ENCODE peak calls at places on chromosomes 11 and 22, in seven cellular contexts. One of them, this sample, is unnamed.

GRCh38 chr22:17087176-17088131 is 2.7 kb downstream of the IL17RA start:
- DNase-seq in CD8-positive, alpha-beta memory T cell: peak; percentile 31
- DNase-seq in cardiac muscle cell: peak; percentile 83
- DNase-seq in suprapubic skin: peak; percentile 43
- DNase-seq in stomach: no peak
- DNase-seq in CD4-positive, alpha-beta T cell: no peak
- DNase-seq in IMR-90: peak; percentile 91
- DNase-seq in this sample: no peak

GRCh38 chr11:28969832-28970231 is 861.6 kb downstream of the METTL15 start:
- DNase-seq in CD8-positive, alpha-beta memory T cell: no peak
- DNase-seq in cardiac muscle cell: no peak
- DNase-seq in suprapubic skin: no peak
- DNase-seq in stomach: no peak
- DNase-seq in CD4-positive, alpha-beta T cell: no peak
- DNase-seq in IMR-90: no peak
- DNase-seq in this sample: no peak

GRCh38 chr11:2517016-2517385 is 72.2 kb downstream of the KCNQ1 start:
- DNase-seq in CD8-positive, alpha-beta memory T cell: no peak
- DNase-seq in cardiac muscle cell: no peak
- DNase-seq in suprapubic skin: peak; percentile 49
- DNase-seq in stomach: no peak
- DNase-seq in CD4-positive, alpha-beta T cell: no peak
- DNase-seq in IMR-90: no peak
- DNase-seq in this sample: no peak

GRCh38 chr11:103483996-103484395 is 374.8 kb downstream of the DYNC2H1 start:
- DNase-seq in CD8-positive, alpha-beta memory T cell: no peak
- DNase-seq in cardiac muscle cell: no peak
- DNase-seq in suprapubic skin: no peak
- DNase-seq in stomach: no peak
- DNase-seq in CD4-positive, alpha-beta T cell: no peak
- DNase-seq in IMR-90: peak; percentile 15
- DNase-seq in this sample: no peak

GRCh38 chr11:110085255-110085838 is 7.8 kb upstream of the ZC3H12C start:
- DNase-seq in CD8-positive, alpha-beta memory T cell: no peak
- DNase-seq in cardiac muscle cell: no peak
- DNase-seq in suprapubic skin: no peak
- DNase-seq in stomach: no peak
- DNase-seq in CD4-positive, alpha-beta T cell: no peak
- DNase-seq in IMR-90: peak; percentile 66
- DNase-seq in this sample: no peak

GRCh38 chr11:72534859-72535547 is 100.7 kb upstream of the CLPB start:
- DNase-seq in CD8-positive, alpha-beta memory T cell: no peak
- DNase-seq in cardiac muscle cell: no peak
- DNase-seq in suprapubic skin: no peak
- DNase-seq in stomach: no peak
- DNase-seq in CD4-positive, alpha-beta T cell: no peak
- DNase-seq in IMR-90: no peak
- DNase-seq in this sample: no peak

GRCh38 chr22:42344391-42344861 is 74.0 kb upstream of the TCF20 start:
- DNase-seq in CD8-positive, alpha-beta memory T cell: no peak
- DNase-seq in cardiac muscle cell: peak; percentile 46
- DNase-seq in suprapubic skin: no peak
- DNase-seq in stomach: peak; percentile 61
- DNase-seq in CD4-positive, alpha-beta T cell: no peak
- DNase-seq in IMR-90: no peak
- DNase-seq in this sample: peak; percentile 60

GRCh38 chr22:27879923-27880322 is 39.1 kb downstream of the PITPNB start:
- DNase-seq in CD8-positive, alpha-beta memory T cell: no peak
- DNase-seq in cardiac muscle cell: peak; percentile 68
- DNase-seq in suprapubic skin: no peak
- DNase-seq in stomach: no peak
- DNase-seq in CD4-positive, alpha-beta T cell: no peak
- DNase-seq in IMR-90: peak; percentile 54
- DNase-seq in this sample: no peak

GRCh38 chr11:97856666-97857065 is 1164.1 kb upstream of the CNTN5 start:
- DNase-seq in CD8-positive, alpha-beta memory T cell: no peak
- DNase-seq in cardiac muscle cell: no peak
- DNase-seq in suprapubic skin: no peak
- DNase-seq in stomach: no peak
- DNase-seq in CD4-positive, alpha-beta T cell: no peak
- DNase-seq in IMR-90: no peak
- DNase-seq in this sample: no peak

GRCh38 chr11:30326114-30326783 is 3.3 kb downstream of the ARL14EP start:
- DNase-seq in CD8-positive, alpha-beta memory T cell: no peak
- DNase-seq in cardiac muscle cell: no peak
- DNase-seq in suprapubic skin: no peak
- DNase-seq in stomach: no peak
- DNase-seq in CD4-positive, alpha-beta T cell: no peak
- DNase-seq in IMR-90: peak; percentile 66
- DNase-seq in this sample: no peak

GRCh38 chr11:78112588-78113275 is 26.7 kb downstream of the ALG8 start:
- DNase-seq in CD8-positive, alpha-beta memory T cell: no peak
- DNase-seq in cardiac muscle cell: no peak
- DNase-seq in suprapubic skin: no peak
- DNase-seq in stomach: no peak
- DNase-seq in CD4-positive, alpha-beta T cell: no peak
- DNase-seq in IMR-90: no peak
- DNase-seq in this sample: no peak

GRCh38 chr11:78800756-78801155 is 226.1 kb upstream of the NARS2 start:
- DNase-seq in CD8-positive, alpha-beta memory T cell: no peak
- DNase-seq in cardiac muscle cell: peak; percentile 32
- DNase-seq in suprapubic skin: no peak
- DNase-seq in stomach: no peak
- DNase-seq in CD4-positive, alpha-beta T cell: no peak
- DNase-seq in IMR-90: no peak
- DNase-seq in this sample: no peak

GRCh38 chr11:15171956-15172355 is 57.2 kb downstream of the INSC start:
- DNase-seq in CD8-positive, alpha-beta memory T cell: no peak
- DNase-seq in cardiac muscle cell: no peak
- DNase-seq in suprapubic skin: no peak
- DNase-seq in stomach: no peak
- DNase-seq in CD4-positive, alpha-beta T cell: no peak
- DNase-seq in IMR-90: no peak
- DNase-seq in this sample: no peak

GRCh38 chr11:2792376-2793250 is 92.8 kb upstream of the KCNQ1OT1 start:
- DNase-seq in CD8-positive, alpha-beta memory T cell: no peak
- DNase-seq in cardiac muscle cell: no peak
- DNase-seq in suprapubic skin: peak; percentile 56
- DNase-seq in stomach: peak; percentile 25
- DNase-seq in CD4-positive, alpha-beta T cell: no peak
- DNase-seq in IMR-90: no peak
- DNase-seq in this sample: no peak

GRCh38 chr11:117715801-117716200 is 81.2 kb downstream of the DSCAML1 start:
- DNase-seq in CD8-positive, alpha-beta memory T cell: no peak
- DNase-seq in cardiac muscle cell: no peak
- DNase-seq in suprapubic skin: no peak
- DNase-seq in stomach: no peak
- DNase-seq in CD4-positive, alpha-beta T cell: no peak
- DNase-seq in IMR-90: no peak
- DNase-seq in this sample: no peak

GRCh38 chr11:8321876-8322275 is 58.2 kb upstream of the LMO1 start:
- DNase-seq in CD8-positive, alpha-beta memory T cell: no peak
- DNase-seq in cardiac muscle cell: no peak
- DNase-seq in suprapubic skin: no peak
- DNase-seq in stomach: no peak
- DNase-seq in CD4-positive, alpha-beta T cell: no peak
- DNase-seq in IMR-90: no peak
- DNase-seq in this sample: no peak

GRCh38 chr22:42613869-42614268 is 814 bp downstream of the POLDIP3 start:
- DNase-seq in CD8-positive, alpha-beta memory T cell: no peak
- DNase-seq in cardiac muscle cell: peak; percentile 28
- DNase-seq in suprapubic skin: no peak
- DNase-seq in stomach: no peak
- DNase-seq in CD4-positive, alpha-beta T cell: no peak
- DNase-seq in IMR-90: no peak
- DNase-seq in this sample: no peak

GRCh38 chr11:80330302-80330701 is 889.5 kb upstream of the TENM4 start:
- DNase-seq in CD8-positive, alpha-beta memory T cell: no peak
- DNase-seq in cardiac muscle cell: peak; percentile 3
- DNase-seq in suprapubic skin: no peak
- DNase-seq in stomach: no peak
- DNase-seq in CD4-positive, alpha-beta T cell: no peak
- DNase-seq in IMR-90: peak; percentile 51
- DNase-seq in this sample: no peak

GRCh38 chr22:49492756-49493251 is 334.9 kb downstream of the BRD1 start:
- DNase-seq in CD8-positive, alpha-beta memory T cell: no peak
- DNase-seq in cardiac muscle cell: no peak
- DNase-seq in suprapubic skin: no peak
- DNase-seq in stomach: no peak
- DNase-seq in CD4-positive, alpha-beta T cell: no peak
- DNase-seq in IMR-90: no peak
- DNase-seq in this sample: no peak

GRCh38 chr22:47716890-47717615 is 954.6 kb downstream of the TBC1D22A start:
- DNase-seq in CD8-positive, alpha-beta memory T cell: no peak
- DNase-seq in cardiac muscle cell: no peak
- DNase-seq in suprapubic skin: no peak
- DNase-seq in stomach: no peak
- DNase-seq in CD4-positive, alpha-beta T cell: no peak
- DNase-seq in IMR-90: no peak
- DNase-seq in this sample: no peak

GRCh38 chr22:23263651-23264555 is 83.6 kb downstream of the BCR start:
- DNase-seq in CD8-positive, alpha-beta memory T cell: peak; percentile 54
- DNase-seq in cardiac muscle cell: no peak
- DNase-seq in suprapubic skin: no peak
- DNase-seq in stomach: peak; percentile 59
- DNase-seq in CD4-positive, alpha-beta T cell: peak; percentile 23
- DNase-seq in IMR-90: no peak
- DNase-seq in this sample: no peak

GRCh38 chr11:3797329-3798090 is at the start of gene NUP98:
- DNase-seq in CD8-positive, alpha-beta memory T cell: peak; percentile 100
- DNase-seq in cardiac muscle cell: peak; percentile 100
- DNase-seq in suprapubic skin: peak; percentile 100
- DNase-seq in stomach: peak; percentile 100
- DNase-seq in CD4-positive, alpha-beta T cell: peak; percentile 99
- DNase-seq in IMR-90: peak; percentile 100
- DNase-seq in this sample: peak; percentile 100

GRCh38 chr11:69774354-69775162 is 583 bp downstream of the FGF4 start:
- DNase-seq in CD8-positive, alpha-beta memory T cell: no peak
- DNase-seq in cardiac muscle cell: no peak
- DNase-seq in suprapubic skin: no peak
- DNase-seq in stomach: no peak
- DNase-seq in CD4-positive, alpha-beta T cell: no peak
- DNase-seq in IMR-90: no peak
- DNase-seq in this sample: no peak

GRCh38 chr11:225734-226453 is 10.2 kb downstream of the SIRT3 start:
- DNase-seq in CD8-positive, alpha-beta memory T cell: no peak
- DNase-seq in cardiac muscle cell: peak; percentile 25
- DNase-seq in suprapubic skin: no peak
- DNase-seq in stomach: no peak
- DNase-seq in CD4-positive, alpha-beta T cell: no peak
- DNase-seq in IMR-90: peak; percentile 50
- DNase-seq in this sample: no peak
- H3K9me3 ChIP-seq in CD8-positive, alpha-beta memory T cell: no peaks in the 10 kb centered on the region
- H3K9me3 ChIP-seq in cardiac muscle cell: no peaks in the 10 kb centered on the region
- H3K9me3 ChIP-seq in suprapubic skin: no peaks in the 10 kb centered on the region
- H3K9me3 ChIP-seq in stomach: no peaks in the 10 kb centered on the region
- H3K9me3 ChIP-seq in CD4-positive, alpha-beta T cell: no peaks in the 10 kb centered on the region
- H3K9me3 ChIP-seq in IMR-90: no peaks in the 10 kb centered on the region
- H3K9me3 ChIP-seq in this sample: no peaks in the 10 kb centered on the region

DNA sequence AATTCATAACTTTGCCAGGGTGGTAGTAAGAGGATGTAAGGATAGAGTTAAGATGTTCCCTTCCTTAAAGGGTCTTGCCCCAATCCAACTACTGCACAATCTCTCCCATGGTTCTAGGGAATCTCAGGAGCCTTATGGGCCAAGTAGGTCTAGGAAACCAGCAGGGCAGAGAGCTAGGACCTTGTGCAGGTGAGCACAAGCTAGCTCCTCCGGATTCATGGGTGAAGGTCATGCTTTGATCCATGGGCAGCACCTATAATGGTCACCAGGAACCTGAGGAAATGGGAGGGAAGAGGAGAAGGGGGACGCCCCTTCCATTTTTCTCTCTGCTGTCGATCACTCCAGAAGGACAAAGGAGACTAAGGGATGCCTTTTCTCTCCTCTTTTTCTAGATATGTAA is 16.8 kb downstream of the KCNJ11 start:
- DNase-seq in CD8-positive, alpha-beta memory T cell: no peak
- DNase-seq in cardiac muscle cell: peak; percentile 66
- DNase-seq in suprapubic skin: no peak
- DNase-seq in stomach: no peak
- DNase-seq in CD4-positive, alpha-beta T cell: no peak
- DNase-seq in IMR-90: peak; percentile 53
- DNase-seq in this sample: no peak
- H3K9me3 ChIP-seq in CD8-positive, alpha-beta memory T cell: peaks cover 23% of the 10 kb centered on the region
- H3K9me3 ChIP-seq in cardiac muscle cell: no peaks in the 10 kb centered on the region
- H3K9me3 ChIP-seq in suprapubic skin: peaks cover 42% of the 10 kb centered on the region
- H3K9me3 ChIP-seq in stomach: peaks cover 66% of the 10 kb centered on the region
- H3K9me3 ChIP-seq in CD4-positive, alpha-beta T cell: peaks cover 49% of the 10 kb centered on the region
- H3K9me3 ChIP-seq in IMR-90: peaks cover 47% of the 10 kb centered on the region
- H3K9me3 ChIP-seq in this sample: no peaks in the 10 kb centered on the region

DNA sequence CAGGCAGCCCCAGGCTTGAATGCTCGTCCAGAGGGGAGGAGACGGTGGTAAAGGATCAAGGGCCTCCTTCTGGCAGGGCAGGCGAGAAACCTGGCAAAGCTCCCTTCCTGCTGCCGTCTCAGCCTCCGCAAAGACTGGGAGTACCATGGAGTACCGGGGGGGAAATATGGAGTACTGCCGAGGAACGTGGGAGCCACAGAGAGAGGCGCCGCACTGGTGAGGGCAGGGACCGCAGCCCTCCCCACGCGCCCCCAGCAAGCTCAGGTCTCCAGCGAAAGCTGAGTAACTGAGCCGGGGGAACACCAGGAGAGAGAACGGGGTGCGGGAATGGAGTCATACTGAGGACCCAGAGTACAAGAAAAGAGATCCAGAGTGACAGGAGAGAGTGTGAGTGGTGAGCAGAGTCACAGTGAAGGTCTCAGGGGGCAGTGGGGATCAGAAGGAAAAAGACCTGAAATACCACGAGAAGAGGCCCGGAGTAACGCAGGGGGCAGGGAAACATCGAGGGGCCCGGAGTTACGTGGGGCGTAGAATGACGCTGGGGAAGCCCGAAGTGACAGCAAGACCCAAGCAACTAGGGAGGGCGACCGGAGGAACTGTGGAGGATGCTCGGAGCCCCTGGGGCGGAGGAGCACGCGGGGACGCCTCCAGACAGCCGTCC is 740 bp downstream of the EML3 start:
- DNase-seq in CD8-positive, alpha-beta memory T cell: no peak
- DNase-seq in cardiac muscle cell: peak; percentile 87
- DNase-seq in suprapubic skin: no peak
- DNase-seq in stomach: peak; percentile 57
- DNase-seq in CD4-positive, alpha-beta T cell: peak; percentile 22
- DNase-seq in IMR-90: peak; percentile 60
- DNase-seq in this sample: no peak
- H3K9me3 ChIP-seq in CD8-positive, alpha-beta memory T cell: no peaks in the 10 kb centered on the region
- H3K9me3 ChIP-seq in cardiac muscle cell: no peaks in the 10 kb centered on the region
- H3K9me3 ChIP-seq in suprapubic skin: no peaks in the 10 kb centered on the region
- H3K9me3 ChIP-seq in stomach: no peaks in the 10 kb centered on the region
- H3K9me3 ChIP-seq in CD4-positive, alpha-beta T cell: no peaks in the 10 kb centered on the region
- H3K9me3 ChIP-seq in IMR-90: no peaks in the 10 kb centered on the region
- H3K9me3 ChIP-seq in this sample: no peaks in the 10 kb centered on the region

DNA sequence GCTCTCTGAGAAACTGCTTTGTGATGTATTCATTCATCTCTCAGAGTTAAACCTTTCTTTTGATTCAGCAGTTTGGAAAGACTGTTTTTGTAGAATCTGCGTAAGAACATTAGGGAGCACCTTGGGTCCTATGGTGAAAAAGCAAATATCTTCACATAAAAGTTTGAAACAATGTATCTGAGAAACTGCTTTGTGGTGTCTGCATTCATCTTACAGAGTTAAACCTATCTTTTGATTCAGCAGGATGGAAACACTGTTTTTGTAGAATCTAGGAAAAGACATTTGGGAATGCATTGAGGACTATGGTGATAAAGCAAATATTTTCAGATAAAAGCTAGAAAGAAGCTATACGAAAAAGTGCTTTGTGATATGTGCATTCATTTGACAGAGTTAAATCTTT is 361.3 kb downstream of the OR4C45 start:
- DNase-seq in CD8-positive, alpha-beta memory T cell: no peak
- DNase-seq in cardiac muscle cell: no peak
- DNase-seq in suprapubic skin: no peak
- DNase-seq in stomach: no peak
- DNase-seq in CD4-positive, alpha-beta T cell: no peak
- DNase-seq in IMR-90: no peak
- DNase-seq in this sample: no peak
- H3K9me3 ChIP-seq in CD8-positive, alpha-beta memory T cell: peaks cover 12% of the 10 kb centered on the region
- H3K9me3 ChIP-seq in cardiac muscle cell: no peaks in the 10 kb centered on the region
- H3K9me3 ChIP-seq in suprapubic skin: peaks cover 49% of the 10 kb centered on the region
- H3K9me3 ChIP-seq in stomach: peaks cover 91% of the 10 kb centered on the region
- H3K9me3 ChIP-seq in CD4-positive, alpha-beta T cell: peaks cover 69% of the 10 kb centered on the region
- H3K9me3 ChIP-seq in IMR-90: peaks cover 5% of the 10 kb centered on the region
- H3K9me3 ChIP-seq in this sample: no peaks in the 10 kb centered on the region

This sample was measured in prostate gland.